ENCODE peak calls at places on chromosomes 1 and 21, in four cellular contexts. J is COR-L47, V is GM04504, W is H54. M is an unnamed sample.

GRCh38 chr1:78676347-78676982 is 26.8 kb downstream of the IFI44 start:
- DNase-seq in V (peak; percentile 38), J (peak; percentile 42), W (no peak), M (no peak)

GRCh38 chr1:202965441-202965821 is 1.6 kb downstream of the CYB5R1 start:
- DNase-seq in J (no peak), V (no peak), W (no peak), M (no peak)

GRCh38 chr1:154190550-154190949 is 1.4 kb downstream of the TPM3 start:
- DNase-seq in V (no peak), J (no peak), W (no peak), M (no peak)

GRCh38 chr1:158013840-158014520 is 20.5 kb downstream of the KIRREL1 start:
- DNase-seq in W (no peak), V (no peak), J (peak; percentile 22), M (no peak)

GRCh38 chr1:105072850-105073249 is 1323.2 kb downstream of the AMY1C start:
- DNase-seq in V (no peak), J (no peak), W (no peak), M (no peak)

GRCh38 chr1:45005761-45006160 is 5.4 kb downstream of the HECTD3 start:
- DNase-seq in W (no peak), J (no peak), V (no peak), M (no peak)

GRCh38 chr1:180169641-180170155 is 15.0 kb downstream of the QSOX1 start:
- DNase-seq in W (no peak), V (no peak), J (no peak), M (no peak)

GRCh38 chr1:244437108-244437507 is 14.6 kb downstream of the ADSS2 start:
- DNase-seq in V (no peak), W (no peak), J (no peak), M (no peak)

GRCh38 chr1:231189683-231190270 is 27.9 kb downstream of the TRIM67 start:
- DNase-seq in J (no peak), W (no peak), V (no peak), M (no peak)

GRCh38 chr1:39149509-39149908 is 55.0 kb upstream of the MACF1 start:
- DNase-seq in J (no peak), W (no peak), V (no peak), M (no peak)

GRCh38 chr1:119097380-119097779 is 43.1 kb downstream of the WARS2 start:
- DNase-seq in V (peak; percentile 9), W (no peak), J (no peak), M (no peak)

GRCh38 chr1:99328171-99328570 is 63.9 kb downstream of the PLPPR4 start:
- DNase-seq in W (no peak), V (no peak), J (no peak), M (no peak)

GRCh38 chr1:176206961-176207902 is at the start of gene COP1:
- DNase-seq in V (peak; percentile 87), W (peak; percentile 90), J (peak; percentile 95), M (peak; percentile 72)

GRCh38 chr1:36594041-36594440 is 111.3 kb upstream of the CSF3R start:
- DNase-seq in J (peak; percentile 15), V (no peak), W (no peak), M (no peak)

GRCh38 chr1:211581521-211581920 is 2.6 kb upstream of the SLC30A1 start:
- DNase-seq in V (no peak), J (no peak), W (no peak), M (peak; percentile 76)

GRCh38 chr1:93667642-93668041 is 14.0 kb downstream of the BCAR3 start:
- DNase-seq in V (no peak), J (no peak), W (no peak), M (no peak)

GRCh38 chr1:2606806-2607680 is 20.5 kb downstream of the PRXL2B start:
- DNase-seq in J (no peak), W (no peak), V (no peak), M (no peak)

GRCh38 chr1:17108360-17108759 is 10.9 kb downstream of the PADI2 start:
- DNase-seq in J (no peak), V (no peak), W (no peak), M (no peak)

GRCh38 chr1:21665711-21666571 is 3.2 kb downstream of the RAP1GAP start:
- DNase-seq in W (no peak), J (peak; percentile 36), V (no peak), M (no peak)

GRCh38 chr1:111733183-111733995 is 5.8 kb downstream of the INKA2 start:
- DNase-seq in W (peak; percentile 75), V (peak; percentile 67), J (no peak), M (peak; percentile 76)

GRCh38 chr1:63622847-63623566 is 29.8 kb downstream of the PGM1 start:
- DNase-seq in J (no peak), V (no peak), W (no peak), M (no peak)

GRCh38 chr1:58741689-58742553 is 41.9 kb downstream of the JUN start:
- DNase-seq in J (no peak), W (peak; percentile 43), V (no peak), M (no peak)

GRCh38 chr1:22380024-22380785 is 71.4 kb upstream of the ZBTB40 start:
- DNase-seq in J (no peak), V (no peak), W (no peak), M (peak; percentile 15)

GRCh38 chr1:22777658-22778057 is 67.0 kb downstream of the EPHB2 start:
- DNase-seq in J (no peak), V (no peak), W (no peak), M (no peak)

GRCh38 chr21:38869946-38870345 is 64.2 kb downstream of the ETS2 start:
- DNase-seq in V (no peak), W (no peak), J (peak; percentile 60), M (no peak)

GRCh38 chr1:96365596-96365995 is 356.0 kb upstream of the PTBP2 start:
- DNase-seq in W (no peak), J (no peak), V (no peak), M (no peak)

GRCh38 chr1:221228594-221228993 is 349.4 kb downstream of the HLX start:
- DNase-seq in J (peak; percentile 83), W (no peak), V (no peak), M (no peak)

GRCh38 chr21:34779860-34780259 is 111.1 kb downstream of the CLIC6 start:
- DNase-seq in V (no peak), J (no peak), W (no peak), M (no peak)

GRCh38 chr1:185474440-185475149 is 157.6 kb upstream of the IVNS1ABP start:
- DNase-seq in J (no peak), V (no peak), W (no peak), M (no peak)

GRCh38 chr1:231046730-231047395 is 6.8 kb upstream of the FAM89A start:
- DNase-seq in V (no peak), J (no peak), W (no peak), M (no peak)

GRCh38 chr1:35500439-35500838 is 56.8 kb downstream of the KIAA0319L start:
- DNase-seq in J (no peak), W (no peak), V (no peak), M (no peak)

M was measured in GM04503.